ENCODE peak calls at places on chromosomes 12 and 14, in four cellular contexts. W, Z, D and B are unnamed samples.

GRCh38 chr12:46473634-46474201 is 101.1 kb upstream of the SLC38A2 start:
- DNase-seq in W (peak), Z (no peak), D (no peak), B (peak)

GRCh38 chr14:33758545-33758944 is 192.3 kb downstream of the EGLN3 start:
- DNase-seq in D (no peak), W (no peak), Z (no peak), B (no peak)

GRCh38 chr14:106207316-106207715 is 680.9 kb downstream of the TMEM121 start:
- DNase-seq in Z (no peak), D (no peak), W (no peak), B (no peak)

GRCh38 chr14:84003316-84003715 is 1526.6 kb upstream of the FLRT2 start:
- DNase-seq in D (no peak), W (no peak), Z (no peak), B (no peak)

GRCh38 chr14:83467811-83468210 is 1934.2 kb upstream of the SEL1L start:
- DNase-seq in D (no peak), Z (no peak), W (no peak), B (no peak)

GRCh38 chr12:45050751-45051489 is at the start of gene DBX2:
- DNase-seq in W (no peak), D (peak), Z (no peak), B (no peak)

GRCh38 chr14:59306775-59307174 is 118.3 kb downstream of the DAAM1 start:
- DNase-seq in Z (no peak), W (no peak), D (no peak), B (peak)

GRCh38 chr12:49644620-49644994 is 21.2 kb downstream of the PRPF40B start:
- DNase-seq in Z (no peak), D (peak), W (peak), B (peak)

GRCh38 chr12:47591387-47591786 is 114.4 kb downstream of the RPAP3 start:
- DNase-seq in Z (no peak), W (no peak), D (no peak), B (no peak)

GRCh38 chr12:111590552-111590951 is 8.6 kb downstream of the ATXN2 start:
- DNase-seq in D (no peak), W (no peak), Z (no peak), B (no peak)

GRCh38 chr14:20855652-20856291 is 35.4 kb upstream of the RNASE3 start:
- DNase-seq in W (no peak), D (peak), Z (no peak), B (peak)

GRCh38 chr12:111209779-111210178 is 159.1 kb downstream of the PHETA1 start:
- DNase-seq in W (no peak), Z (no peak), D (no peak), B (no peak)

GRCh38 chr12:53096089-53096741 is 1.3 kb upstream of the IGFBP6 start:
- DNase-seq in D (no peak), W (peak), Z (no peak), B (no peak)

GRCh38 chr12:83042441-83043215 is 355.9 kb downstream of the TMTC2 start:
- DNase-seq in Z (no peak), W (no peak), D (no peak), B (no peak)

GRCh38 chr12:131965073-131965472 is 15.3 kb downstream of the EP400 start:
- DNase-seq in Z (no peak), D (no peak), W (no peak), B (no peak)

GRCh38 chr12:97681612-97682504 is 219.3 kb downstream of the RMST start:
- DNase-seq in D (no peak), W (no peak), Z (no peak), B (no peak)

GRCh38 chr12:42756841-42757661 is 167.5 kb upstream of the PRICKLE1 start:
- DNase-seq in Z (no peak), D (no peak), W (peak), B (peak)

GRCh38 chr14:88834883-88835431 is 10.5 kb downstream of the TTC8 start:
- DNase-seq in W (peak), D (no peak), Z (no peak), B (peak)

GRCh38 chr14:76227450-76228050 is 75.8 kb downstream of the GPATCH2L start:
- DNase-seq in Z (no peak), W (peak), D (no peak), B (no peak)

GRCh38 chr14:89422952-89423345 is 5.9 kb upstream of the FOXN3 start:
- DNase-seq in W (no peak), D (no peak), Z (no peak), B (no peak)

GRCh38 chr12:103928736-103929050 is 1.5 kb upstream of the HSP90B1 start:
- DNase-seq in W (no peak), D (no peak), Z (no peak), B (no peak)

GRCh38 chr12:11877869-11878780 is 192.6 kb upstream of the BCL2L14 start:
- DNase-seq in W (peak), Z (no peak), D (no peak), B (peak)

GRCh38 chr14:51165415-51165814 is 70.5 kb upstream of the TRIM9 start:
- DNase-seq in Z (no peak), W (no peak), D (no peak), B (no peak)

GRCh38 chr14:24275524-24276139 is 4.2 kb upstream of the RABGGTA start:
- DNase-seq in Z (no peak), D (no peak), W (no peak), B (no peak)

GRCh38 chr12:95788637-95789036 is 1.9 kb downstream of the NTN4 start:
- DNase-seq in D (no peak), W (no peak), Z (no peak), B (no peak)

GRCh38 chr12:32033411-32033810 is 73.2 kb upstream of the BICD1 start:
- DNase-seq in Z (no peak), D (no peak), W (no peak), B (no peak)

GRCh38 chr12:6230321-6231110 is 30.3 kb downstream of the CD9 start:
- DNase-seq in D (no peak), W (no peak), Z (peak), B (no peak)

GRCh38 chr14:26173581-26173980 is 424.3 kb downstream of the NOVA1 start:
- DNase-seq in D (no peak), W (no peak), Z (no peak), B (no peak)

GRCh38 chr12:81461163-81461562 is 298.0 kb downstream of the PPFIA2 start:
- DNase-seq in D (no peak), Z (no peak), W (no peak), B (no peak)

GRCh38 chr14:65035049-65035448 is 48.4 kb downstream of the FNTB start:
- DNase-seq in W (no peak), Z (no peak), D (no peak), B (no peak)

GRCh38 chr12:56565510-56566101 is 44.0 kb downstream of the RBMS2 start:
- DNase-seq in D (peak), W (peak), Z (no peak), B (no peak)

GRCh38 chr12:53048033-53048779 is 1.7 kb upstream of the TNS2 start:
- DNase-seq in W (no peak), D (peak), Z (no peak), B (peak)

GRCh38 chr14:80523518-80524117 is 312.3 kb upstream of the DIO2 start:
- DNase-seq in W (no peak), D (no peak), Z (no peak), B (no peak)

GRCh38 chr14:51219473-51220448 is 20.3 kb upstream of the TMX1 start:
- DNase-seq in Z (no peak), W (no peak), D (no peak), B (no peak)

GRCh38 chr12:42590324-42590934 is 883 bp upstream of the PRICKLE1 start:
- DNase-seq in D (peak), Z (no peak), W (no peak), B (no peak)

GRCh38 chr12:106954462-106955376 is 988 bp upstream of the TMEM263 start:
- DNase-seq in D (peak), Z (no peak), W (no peak), B (no peak)